ENCODE peak calls at places on chromosomes 12 and 14, in nine cellular contexts. G, W, Q, N, V, A, X, E and S are unnamed samples.

GRCh38 chr12:49335955-49336644 is 888 bp downstream of the C1QL4 start:
- DNase-seq in G (no peak), W (no peak), Q (no peak), N (no peak), V (no peak), A (no peak), X (no peak), E (no peak), S (no peak)

GRCh38 chr12:84422340-84422739 is 490.3 kb downstream of the SLC6A15 start:
- DNase-seq in G (no peak), W (no peak), Q (no peak), N (no peak), V (no peak), A (no peak), X (no peak), E (no peak), S (no peak)

GRCh38 chr14:19878029-19878642 is 3.2 kb downstream of the OR4K2 start:
- DNase-seq in G (no peak), W (peak; percentile 4), Q (no peak), N (no peak), V (peak; percentile 2), A (no peak), X (no peak), E (peak; percentile 2), S (peak; percentile 10)

GRCh38 chr14:37707716-37708115 is 112.3 kb downstream of the TTC6 start:
- DNase-seq in G (no peak), W (no peak), Q (no peak), N (no peak), V (no peak), A (no peak), X (no peak), E (peak; percentile 36), S (peak; percentile 56)

GRCh38 chr14:51157012-51157411 is 62.1 kb upstream of the TRIM9 start:
- DNase-seq in G (peak; percentile 66), W (peak; percentile 16), Q (no peak), N (no peak), V (peak; percentile 44), A (no peak), X (no peak), E (peak; percentile 54), S (peak; percentile 49)

GRCh38 chr14:100790785-100791667 is 34.9 kb upstream of the MEG3 start:
- DNase-seq in G (peak; percentile 91), W (no peak), Q (no peak), N (no peak), V (no peak), A (no peak), X (no peak), E (no peak), S (peak; percentile 58)

GRCh38 chr14:99688629-99689028 is 4.5 kb downstream of the CYP46A1 start:
- DNase-seq in G (no peak), W (no peak), Q (no peak), N (no peak), V (no peak), A (no peak), X (no peak), E (no peak), S (no peak)

GRCh38 chr14:91509083-91509877 is 830 bp downstream of the PPP4R3A start:
- DNase-seq in G (peak; percentile 13), W (no peak), Q (peak; percentile 25), N (peak; percentile 41), V (peak; percentile 35), A (peak; percentile 47), X (no peak), E (peak; percentile 26), S (peak; percentile 47)

GRCh38 chr12:40988335-40988734 is 199.8 kb upstream of the PDZRN4 start:
- DNase-seq in G (no peak), W (no peak), Q (no peak), N (no peak), V (no peak), A (no peak), X (no peak), E (no peak), S (no peak)

GRCh38 chr14:22265319-22266140 is 323.5 kb downstream of the DAD1 start:
- DNase-seq in G (peak; percentile 6), W (no peak), Q (no peak), N (no peak), V (no peak), A (peak; percentile 4), X (no peak), E (peak; percentile 63), S (peak; percentile 57)
- TF ChIP-seq CTCF in G (peak; percentile 6), W (no peak), Q (peak; percentile 28), N (no peak), V (no peak), A (no peak), X (no peak), E (no peak), S (no peak)

DNA sequence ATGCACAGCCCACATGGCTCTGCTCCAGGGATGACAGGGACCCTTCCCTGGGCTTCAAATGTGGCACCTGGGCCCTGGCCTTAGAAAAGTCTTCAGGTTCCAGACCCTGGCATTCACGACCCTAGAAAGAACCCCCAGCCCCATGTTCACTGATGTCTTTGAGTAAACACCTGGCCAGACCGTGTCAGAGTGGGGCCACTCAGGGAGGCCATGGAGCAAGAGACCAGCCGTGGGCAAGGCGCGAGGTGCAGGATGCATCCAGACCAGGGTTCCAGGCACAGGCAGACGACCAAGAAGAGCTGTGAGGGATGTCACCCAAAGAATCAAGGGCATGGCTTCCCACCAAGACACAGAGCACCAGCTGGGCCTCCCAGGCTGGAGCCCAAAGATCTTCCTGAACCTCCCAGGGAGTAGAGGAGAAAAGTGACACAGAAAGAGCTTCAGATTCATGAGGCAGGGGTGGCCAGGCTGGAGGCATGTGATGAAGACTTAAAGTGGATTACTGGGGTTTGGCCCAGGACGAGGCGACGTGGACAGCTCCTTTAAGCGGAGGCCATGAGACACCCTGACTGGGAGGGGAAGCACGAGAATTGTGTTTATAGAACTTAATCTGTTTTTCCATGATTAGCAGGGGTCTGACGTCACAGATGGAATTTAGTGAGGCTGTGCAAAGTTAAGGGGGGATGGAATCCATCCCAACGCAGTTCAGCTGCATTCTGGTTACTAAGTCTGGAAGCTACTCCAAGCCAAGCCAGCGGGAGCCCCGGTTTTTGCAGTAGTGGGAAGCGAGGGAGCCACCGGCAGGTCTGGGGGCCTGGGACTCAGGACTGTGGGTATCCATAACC is 61.6 kb downstream of the ARL6IP4 start:
- DNase-seq in G (peak; percentile 69), W (no peak), Q (no peak), N (no peak), V (peak; percentile 74), A (peak; percentile 55), X (no peak), E (no peak), S (no peak)
- H3K4me3 ChIP-seq in G (no peak overlapping the region), W (no peak overlapping the region), Q (no peak overlapping the region), N (no peak overlapping the region), V (no peak overlapping the region), A (no peak overlapping the region), X (no peak overlapping the region), E (no peak overlapping the region), S (no peak overlapping the region)

GRCh38 chr12:43937947-43938346 is 102.1 kb downstream of the TMEM117 start:
- DNase-seq in G (peak; percentile 22), W (no peak), Q (peak; percentile 29), N (no peak), V (peak; percentile 35), A (no peak), X (no peak), E (peak; percentile 7), S (peak; percentile 29)
- TF ChIP-seq CTCF in G (peak; percentile 23), W (peak; percentile 4), Q (peak; percentile 34), N (no peak), V (peak; percentile 28), A (no peak), X (peak; percentile 15), E (peak; percentile 13), S (no peak)

GRCh38 chr14:49920260-49920659 is 27.4 kb downstream of the ARF6 start:
- DNase-seq in G (no peak), W (no peak), Q (no peak), N (no peak), V (no peak), A (no peak), X (no peak), E (no peak), S (no peak)

GRCh38 chr14:49919825-49920224 is 26.9 kb downstream of the ARF6 start:
- DNase-seq in G (no peak), W (no peak), Q (no peak), N (no peak), V (peak; percentile 39), A (no peak), X (no peak), E (no peak), S (no peak)

GRCh38 chr14:49920935-49921334 is 28.1 kb downstream of the ARF6 start:
- DNase-seq in G (no peak), W (no peak), Q (no peak), N (no peak), V (no peak), A (no peak), X (no peak), E (no peak), S (no peak)

GRCh38 chr14:49921401-49921800 is 28.5 kb downstream of the ARF6 start:
- DNase-seq in G (no peak), W (no peak), Q (no peak), N (no peak), V (no peak), A (no peak), X (no peak), E (no peak), S (no peak)

DNA sequence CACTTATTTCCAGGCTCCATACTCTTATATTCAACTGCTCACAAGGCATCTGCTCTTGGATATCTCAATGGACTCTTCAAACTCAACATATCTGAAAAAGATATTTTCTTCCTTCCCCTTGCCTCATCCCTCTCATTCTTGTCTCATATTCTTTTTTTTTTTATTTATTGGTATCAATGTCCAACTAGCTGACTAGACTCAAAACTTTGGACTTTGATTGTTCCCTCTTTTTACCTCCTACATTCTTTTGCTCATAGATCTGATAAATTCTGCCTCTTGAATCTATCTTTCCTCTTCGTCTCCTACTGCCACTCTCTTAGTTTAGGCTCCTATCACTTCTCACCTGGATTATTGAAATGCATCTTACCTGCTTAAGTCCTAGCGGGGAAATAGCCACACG is 25.8 kb downstream of the ARF6 start:
- DNase-seq in G (no peak), W (no peak), Q (no peak), N (no peak), V (no peak), A (no peak), X (no peak), E (no peak), S (no peak)
- H3K4me3 ChIP-seq in G (no peak overlapping the region), W (no peak overlapping the region), Q (no peak overlapping the region), N (no peak overlapping the region), V (no peak overlapping the region), A (no peak overlapping the region), X (no peak overlapping the region), E (no peak overlapping the region), S (no peak overlapping the region)

DNA sequence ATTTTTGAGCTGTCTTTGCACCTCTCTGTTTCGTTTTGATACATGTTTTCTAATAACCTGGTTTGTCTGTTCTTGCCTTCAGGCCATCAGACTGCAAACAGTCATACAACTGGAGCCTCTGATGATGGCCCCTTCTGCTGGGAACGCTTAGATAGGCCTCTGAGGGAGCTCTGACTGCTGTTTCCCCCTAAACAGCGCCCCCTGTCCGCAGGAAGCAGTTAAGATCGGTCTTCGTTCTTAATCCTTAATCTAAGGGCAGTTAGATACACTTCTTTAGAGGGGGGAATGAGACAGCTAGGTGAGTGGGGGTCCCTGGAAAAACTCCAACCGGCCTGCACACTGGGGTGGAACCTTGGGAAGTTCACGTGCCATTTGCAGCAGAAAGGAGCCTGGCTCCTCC is 1338.8 kb upstream of the SEL1L start:
- DNase-seq in G (no peak), W (no peak), Q (peak; percentile 40), N (no peak), V (no peak), A (no peak), X (no peak), E (no peak), S (peak; percentile 15)
- TF ChIP-seq CTCF in G (peak; percentile 4), W (no peak), Q (peak; percentile 42), N (no peak), V (no peak), A (no peak), X (peak; percentile 25), E (no peak), S (peak; percentile 34)

GRCh38 chr12:116201908-116202307 is 75.6 kb downstream of the MED13L start:
- DNase-seq in G (no peak), W (no peak), Q (no peak), N (no peak), V (peak; percentile 72), A (no peak), X (no peak), E (no peak), S (no peak)
- H3K4me3 ChIP-seq in G (no peak overlapping the region), W (no peak overlapping the region), Q (no peak overlapping the region), N (no peak overlapping the region), V (no peak overlapping the region), A (no peak overlapping the region), X (no peak overlapping the region), E (no peak overlapping the region), S (no peak overlapping the region)